ENCODE peak calls at places on chromosomes 1 and 21, in ten cellular contexts. Z, L, G, N, O, H, K, P, T and Y are unnamed samples.

GRCh38 chr1:31957701-31958674 is 19.8 kb upstream of the PTP4A2 start:
- DNase-seq in T (no peak), Z (no peak), K (peak), O (no peak), N (no peak), G (no peak), L (no peak), H (no peak), P (peak), Y (no peak)

GRCh38 chr1:55894521-55894920 is 679.4 kb upstream of the USP24 start:
- DNase-seq in L (peak), O (no peak), T (no peak), Z (no peak), G (no peak), N (no peak), P (no peak), K (no peak), H (no peak), Y (no peak)

GRCh38 chr1:104671684-104672353 is 922.1 kb downstream of the AMY1C start:
- DNase-seq in P (no peak), Z (no peak), H (no peak), K (no peak), T (no peak), O (no peak), N (no peak), G (no peak), L (no peak), Y (no peak)

GRCh38 chr21:24280591-24280990 is 1326.7 kb downstream of the MRPL39 start:
- DNase-seq in Z (no peak), O (no peak), N (no peak), T (no peak), G (no peak), P (no peak), L (no peak), K (no peak), H (no peak), Y (no peak)

GRCh38 chr1:32786856-32787255 is 30.3 kb downstream of the YARS1 start:
- DNase-seq in G (no peak), K (no peak), P (peak), L (peak), T (no peak), H (no peak), Z (no peak), N (no peak), O (no peak), Y (no peak)

GRCh38 chr21:42453301-42454220 is 42.5 kb downstream of the RSPH1 start:
- DNase-seq in G (no peak), T (no peak), N (no peak), Z (no peak), O (no peak), H (no peak), K (no peak), L (no peak), P (no peak), Y (peak)

GRCh38 chr1:30427545-30427944 is 295.8 kb downstream of the MATN1 start:
- DNase-seq in K (no peak), Z (no peak), G (peak), T (no peak), P (no peak), N (no peak), H (no peak), L (no peak), O (no peak), Y (no peak)

GRCh38 chr1:15038232-15039016 is 115.1 kb upstream of the TMEM51 start:
- DNase-seq in N (no peak), T (peak), H (no peak), P (peak), L (no peak), O (no peak), Z (no peak), K (no peak), G (no peak), Y (no peak)

GRCh38 chr1:160607051-160608032 is 28.0 kb upstream of the CD84 start:
- DNase-seq in T (peak), H (peak), O (peak), P (peak), G (peak), L (peak), N (peak), Z (no peak), K (peak), Y (peak)

GRCh38 chr1:58065520-58065919 is 481.0 kb downstream of the OMA1 start:
- DNase-seq in Z (no peak), L (no peak), N (no peak), P (no peak), K (no peak), G (no peak), O (no peak), T (peak), H (no peak), Y (no peak)

GRCh38 chr1:247079141-247079874 is 697 bp upstream of the ZNF670 start:
- DNase-seq in L (no peak), T (no peak), P (peak), G (no peak), N (no peak), Z (no peak), K (no peak), O (no peak), H (no peak), Y (no peak)

GRCh38 chr1:183544598-183545297 is 45.5 kb downstream of the NCF2 start:
- DNase-seq in L (no peak), G (no peak), T (peak), N (no peak), O (no peak), P (no peak), Z (no peak), H (no peak), K (no peak), Y (peak)

GRCh38 chr1:194300776-194301175 is 1114.4 kb upstream of the B3GALT2 start:
- DNase-seq in P (no peak), H (no peak), T (no peak), L (no peak), Z (no peak), N (no peak), G (no peak), O (no peak), K (no peak), Y (no peak)

GRCh38 chr1:243943671-243944428 is 93.8 kb upstream of the AKT3 start:
- DNase-seq in G (no peak), N (no peak), Z (no peak), H (no peak), L (no peak), K (no peak), P (no peak), O (no peak), T (no peak), Y (no peak)

GRCh38 chr1:104648269-104648691 is 898.6 kb downstream of the AMY1C start:
- DNase-seq in N (peak), K (no peak), Z (no peak), H (no peak), P (no peak), L (peak), O (no peak), T (peak), G (no peak), Y (no peak)